ENCODE peak calls at places on chromosomes 16 and 17, in four cellular contexts. C is K562, M is HCT116, J is HepG2. U is an unnamed sample.

GRCh38 chr16:30875881-30876791 is 17.7 kb downstream of the BCL7C start:
- DNase-seq in C (no peak), M (no peak), J (no peak), U (no peak)

GRCh38 chr16:19524356-19524865 is 669 bp downstream of the CCP110 start:
- DNase-seq in M (no peak), J (no peak), C (no peak), U (no peak)

GRCh38 chr17:46772879-46773620 is 45.4 kb downstream of the WNT3 start:
- DNase-seq in C (no peak), J (no peak), M (no peak), U (no peak)

GRCh38 chr17:49439673-49440571 is 25.2 kb upstream of the PHB1 start:
- DNase-seq in M (no peak), J (peak; percentile 49), C (no peak), U (no peak)

GRCh38 chr16:87404764-87405625 is 12.9 kb downstream of the MAP1LC3B start:
- DNase-seq in C (no peak), J (no peak), M (no peak), U (no peak)

GRCh38 chr16:379961-380836 is 1.6 kb downstream of the PGAP6 start:
- DNase-seq in C (no peak), M (no peak), J (no peak), U (no peak)

GRCh38 chr16:54118846-54119245 is 167.7 kb downstream of the IRX3 start:
- DNase-seq in C (no peak), M (no peak), J (no peak), U (no peak)

GRCh38 chr17:16150251-16150859 is 65.0 kb downstream of the NCOR1 start:
- DNase-seq in M (peak; percentile 6), C (no peak), J (no peak), U (no peak)

GRCh38 chr16:78654929-78655328 is 555.5 kb downstream of the WWOX start:
- DNase-seq in J (no peak), C (no peak), M (no peak), U (no peak)

GRCh38 chr16:85615852-85616607 is 2.9 kb downstream of the GSE1 start:
- DNase-seq in J (peak; percentile 64), C (peak; percentile 48), M (peak; percentile 48), U (no peak)

GRCh38 chr16:88613911-88614817 is 24.2 kb upstream of the IL17C start:
- DNase-seq in M (no peak), J (no peak), C (no peak), U (no peak)

GRCh38 chr16:30901201-30902069 is 5.0 kb downstream of the CTF1 start:
- DNase-seq in J (peak; percentile 26), M (no peak), C (no peak), U (no peak)

GRCh38 chr16:19119564-19119963 is 5.8 kb downstream of the ITPRIPL2 start:
- DNase-seq in C (no peak), J (no peak), M (no peak), U (no peak)

GRCh38 chr17:10631048-10631700 is 25.9 kb downstream of the MYH3 start:
- DNase-seq in C (peak; percentile 48), J (no peak), M (no peak), U (no peak)

GRCh38 chr16:10675861-10676260 is 18.9 kb downstream of the TEKT5 start:
- DNase-seq in J (no peak), C (no peak), M (no peak), U (no peak)

GRCh38 chr16:66578596-66579531 is at the start of gene CMTM2:
- DNase-seq in M (no peak), J (no peak), C (no peak), U (no peak)

GRCh38 chr17:47301161-47301560 is 22.6 kb upstream of the EFCAB13 start:
- DNase-seq in J (no peak), M (no peak), C (no peak), U (no peak)

GRCh38 chr16:21150375-21151001 is at the start of gene DNAH3:
- DNase-seq in J (peak; percentile 39), C (peak; percentile 18), M (no peak), U (no peak)

GRCh38 chr16:68244481-68244902 is 681 bp upstream of the PLA2G15 start:
- DNase-seq in M (no peak), J (no peak), C (peak; percentile 32), U (no peak)

GRCh38 chr16:46857261-46857962 is 26.4 kb upstream of the C16orf87 start:
- DNase-seq in M (peak; percentile 26), C (peak; percentile 31), J (peak; percentile 65), U (no peak)

GRCh38 chr16:89700649-89701424 is 668 bp downstream of the SPATA2L start:
- DNase-seq in M (no peak), J (peak; percentile 60), C (peak; percentile 54), U (no peak)

GRCh38 chr16:35339337-35339736 is 1879.9 kb downstream of the TP53TG3F start:
- DNase-seq in J (no peak), M (no peak), C (no peak), U (no peak)

GRCh38 chr17:21495281-21495680 is 119.1 kb downstream of the KCNJ12 start:
- DNase-seq in C (no peak), J (no peak), M (no peak), U (no peak)

GRCh38 chr17:18070861-18071340 is 16.8 kb upstream of the DRG2 start:
- DNase-seq in M (no peak), C (peak; percentile 39), J (no peak), U (no peak)

GRCh38 chr17:3641014-3641413 is 4.5 kb downstream of the CTNS start:
- DNase-seq in J (no peak), C (no peak), M (no peak), U (no peak)

GRCh38 chr17:82970818-82971610 is 108.4 kb upstream of the METRNL start:
- DNase-seq in M (no peak), C (no peak), J (no peak), U (no peak)

GRCh38 chr17:32158870-32159585 is 16.7 kb downstream of the RHOT1 start:
- DNase-seq in M (no peak), C (no peak), J (no peak), U (no peak)

GRCh38 chr16:23448392-23448791 is 4.6 kb downstream of the COG7 start:
- DNase-seq in J (no peak), C (no peak), M (no peak), U (no peak)

GRCh38 chr16:50731130-50731988 is 10.5 kb upstream of the CYLD start:
- DNase-seq in C (no peak), M (no peak), J (no peak), U (no peak)

GRCh38 chr16:50736448-50736847 is 5.4 kb upstream of the CYLD start:
- DNase-seq in M (no peak), C (no peak), J (no peak), U (no peak)

GRCh38 chr16:50733468-50733867 is 8.4 kb upstream of the CYLD start:
- DNase-seq in J (no peak), C (no peak), M (no peak), U (no peak)

GRCh38 chr16:50735629-50736122 is 6.2 kb upstream of the CYLD start:
- DNase-seq in M (no peak), J (no peak), C (no peak), U (no peak)

DNA sequence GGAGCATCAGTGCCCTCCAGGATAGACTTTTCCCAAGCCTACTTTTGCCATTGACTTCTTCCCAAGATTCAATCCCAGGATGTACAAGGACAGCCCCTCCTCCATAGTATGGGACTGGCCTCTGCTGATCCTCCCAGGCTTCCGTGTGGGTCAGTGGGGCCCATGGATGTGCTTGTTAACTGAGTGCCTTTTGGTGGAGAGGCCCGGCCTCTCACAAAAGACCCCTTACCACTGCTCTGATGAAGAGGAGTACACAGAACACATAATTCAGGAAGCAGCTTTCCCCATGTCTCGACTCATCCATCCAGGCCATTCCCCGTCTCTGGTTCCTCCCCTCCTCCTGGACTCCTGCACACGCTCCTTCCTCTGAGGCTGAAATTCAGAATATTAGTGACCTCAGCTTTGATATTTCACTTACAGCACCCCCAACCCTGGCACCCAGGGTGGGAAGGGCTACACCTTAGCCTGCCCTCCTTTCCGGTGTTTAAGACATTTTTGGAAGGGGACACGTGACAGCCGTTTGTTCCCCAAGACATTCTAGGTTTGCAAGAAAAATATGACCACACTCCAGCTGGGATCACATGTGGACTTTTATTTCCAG is 9.8 kb upstream of the CYLD start:
- DNase-seq in C (no peak), J (no peak), M (no peak), U (no peak)
- H3K27ac ChIP-seq in C (no peak overlapping the region), J (no peak overlapping the region), M (no peak overlapping the region), U (no peak overlapping the region)

GRCh38 chr17:78444392-78444791 is 65.9 kb downstream of the PGS1 start:
- DNase-seq in C (peak; percentile 57), M (no peak), J (no peak), U (no peak)

GRCh38 chr17:78441271-78441986 is 63.0 kb downstream of the PGS1 start:
- DNase-seq in C (no peak), J (no peak), M (no peak), U (no peak)

GRCh38 chr17:78446833-78447232 is 68.4 kb downstream of the PGS1 start:
- DNase-seq in J (no peak), C (no peak), M (no peak), U (no peak)

GRCh38 chr17:78438694-78439325 is 60.4 kb downstream of the PGS1 start:
- DNase-seq in C (no peak), J (no peak), M (no peak), U (no peak)

GRCh38 chr17:78442648-78443128 is 64.2 kb downstream of the PGS1 start:
- DNase-seq in C (no peak), J (no peak), M (no peak), U (no peak)
- TF ChIP-seq TCF7L2 in C (no peak), J (no peak), M (no peak), U (no peak)

GRCh38 chr17:39642675-39643074 is 5.7 kb downstream of the STARD3 start:
- DNase-seq in M (no peak), C (no peak), J (no peak), U (no peak)

GRCh38 chr17:39639566-39640458 is 2.9 kb downstream of the STARD3 start:
- DNase-seq in J (no peak), M (no peak), C (no peak), U (no peak)

GRCh38 chr17:39641883-39642282 is 4.9 kb downstream of the STARD3 start:
- DNase-seq in M (no peak), C (no peak), J (no peak), U (no peak)

GRCh38 chr17:39640493-39641118 is 3.7 kb downstream of the STARD3 start:
- DNase-seq in M (no peak), C (no peak), J (no peak), U (no peak)

DNA sequence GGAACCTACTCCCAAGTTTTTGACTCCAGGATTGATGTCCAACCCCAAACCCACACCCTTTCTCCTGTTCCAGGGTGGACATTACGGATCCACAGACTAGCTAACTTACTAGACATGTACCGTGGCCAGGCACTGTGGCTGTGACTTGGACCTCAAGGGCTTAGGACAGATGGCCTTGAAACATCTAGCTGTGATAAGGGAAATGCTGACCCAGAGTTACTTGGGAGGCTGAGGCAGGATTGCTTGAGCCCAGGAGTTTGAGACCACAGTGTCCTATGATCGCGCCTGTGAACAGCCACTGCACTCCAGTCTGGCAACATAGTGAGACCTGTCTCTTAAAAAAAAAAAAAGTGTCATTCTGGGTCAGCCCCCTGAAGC is 4.2 kb downstream of the STARD3 start:
- DNase-seq in M (no peak), J (no peak), C (no peak), U (no peak)
- H3K27ac ChIP-seq in M (no peak overlapping the region), J (no peak overlapping the region), C (no peak overlapping the region), U (no peak overlapping the region)

GRCh38 chr17:60506312-60506711 is 19.7 kb downstream of the APPBP2 start:
- DNase-seq in J (peak; percentile 9), C (no peak), M (no peak), U (no peak)
- TF ChIP-seq TCF7L2 in J (no peak), C (no peak), M (no peak), U (no peak)

GRCh38 chr16:2040031-2040430 is 7.6 kb downstream of the NTHL1 start:
- DNase-seq in C (no peak), J (no peak), M (no peak), U (no peak)
- H3K27ac ChIP-seq in C (no peak overlapping the region), J (peak overlapping the region; percentile 86), M (no peak overlapping the region), U (peak overlapping the region; percentile 82)

U was measured in Panc1.